ENCODE peak calls at places on chromosomes 6 and 20, in five cellular contexts. B, L, G, Q and N are unnamed samples.
A peak's percentile ranks its signal among the peaks of the same experiment; 100 is the strongest.

GRCh38 chr6:15691250-15691869 is 28.5 kb upstream of the DTNBP1 start:
- DNase-seq in Q (peak; percentile 92), L (peak; percentile 82), B (peak; percentile 75), G (peak; percentile 83), N (peak; percentile 70)

GRCh38 chr6:97864366-97864765 is 581.4 kb upstream of the MMS22L start:
- DNase-seq in B (peak; percentile 41), G (no peak), Q (no peak), L (no peak), N (no peak)

GRCh38 chr6:75199856-75200255 is 6.0 kb downstream of the COL12A1 start:
- DNase-seq in Q (no peak), L (no peak), G (no peak), B (peak; percentile 59), N (no peak)

GRCh38 chr6:35486005-35486925 is 10.6 kb downstream of the TEAD3 start:
- DNase-seq in B (no peak), Q (peak; percentile 81), G (peak; percentile 94), L (peak; percentile 45), N (no peak)

GRCh38 chr20:5513975-5514516 is 197.3 kb upstream of the PROKR2 start:
- DNase-seq in L (no peak), G (peak; percentile 66), B (peak; percentile 33), Q (peak; percentile 95), N (no peak)

GRCh38 chr20:38617011-38617829 is 15.6 kb downstream of the ARHGAP40 start:
- DNase-seq in B (peak; percentile 79), L (no peak), G (no peak), Q (peak; percentile 85), N (no peak)

GRCh38 chr6:113318553-113318952 is 538.6 kb upstream of the MARCKS start:
- DNase-seq in L (no peak), G (no peak), Q (no peak), B (peak; percentile 36), N (no peak)

GRCh38 chr20:57432874-57433491 is 41.8 kb downstream of the RBM38 start:
- DNase-seq in G (peak; percentile 82), L (peak; percentile 65), B (peak; percentile 12), Q (peak; percentile 56), N (no peak)

GRCh38 chr6:33205172-33206026 is 944 bp downstream of the HSD17B8 start:
- DNase-seq in Q (peak; percentile 76), L (no peak), G (no peak), B (peak; percentile 92), N (no peak)

GRCh38 chr6:162478191-162478642 is 249.3 kb downstream of the PRKN start:
- DNase-seq in G (no peak), L (no peak), Q (no peak), B (no peak), N (no peak)

GRCh38 chr6:56312049-56312448 is 64.7 kb upstream of the COL21A1 start:
- DNase-seq in B (no peak), Q (no peak), G (no peak), L (no peak), N (no peak)

GRCh38 chr6:135286962-135287525 is 105.9 kb downstream of the MYB start:
- DNase-seq in B (no peak), Q (no peak), G (no peak), L (no peak), N (no peak)

GRCh38 chr20:59010321-59010994 is 3.4 kb upstream of the CTSZ start:
- DNase-seq in Q (peak; percentile 38), B (peak; percentile 63), G (peak; percentile 72), L (no peak), N (no peak)

GRCh38 chr6:167791036-167791779 is 35.5 kb upstream of the AFDN start:
- DNase-seq in Q (peak; percentile 50), L (no peak), G (peak; percentile 14), B (no peak), N (no peak)

GRCh38 chr20:38321959-38322598 is 18.1 kb downstream of the BPI start:
- DNase-seq in L (no peak), G (no peak), B (peak; percentile 59), Q (peak; percentile 75), N (no peak)

GRCh38 chr20:3786126-3786484 is 435 bp downstream of the CENPB start:
- DNase-seq in B (peak; percentile 69), Q (peak; percentile 55), G (no peak), L (peak; percentile 56), N (no peak)

GRCh38 chr20:50243610-50244351 is 53.2 kb downstream of the CEBPB start:
- DNase-seq in G (no peak), Q (no peak), L (no peak), B (no peak), N (no peak)

GRCh38 chr20:50242863-50243609 is 52.4 kb downstream of the CEBPB start:
- DNase-seq in Q (peak; percentile 94), L (no peak), B (peak; percentile 80), G (peak; percentile 76), N (no peak)

GRCh38 chr20:50240092-50240491 is 49.5 kb downstream of the CEBPB start:
- DNase-seq in L (no peak), Q (peak; percentile 37), B (no peak), G (no peak), N (no peak)

GRCh38 chr20:50242548-50242862 is 51.9 kb downstream of the CEBPB start:
- DNase-seq in G (no peak), B (no peak), Q (no peak), L (no peak), N (no peak)

GRCh38 chr20:50242178-50242514 is 51.5 kb downstream of the CEBPB start:
- DNase-seq in L (no peak), G (no peak), Q (no peak), B (no peak), N (no peak)
- H3K27ac ChIP-seq in L (no peak overlapping the region), G (no peak overlapping the region), Q (peak overlapping the region; percentile 75), B (no peak overlapping the region), N (no peak overlapping the region)

GRCh38 chr6:137181876-137182653 is 8.6 kb upstream of the IL22RA2 start:
- DNase-seq in L (no peak), Q (no peak), G (no peak), B (no peak), N (no peak)

GRCh38 chr6:137176729-137177128 is 3.3 kb upstream of the IL22RA2 start:
- DNase-seq in L (no peak), G (no peak), Q (no peak), B (no peak), N (no peak)

GRCh38 chr6:137185290-137185689 is 11.8 kb upstream of the IL22RA2 start:
- DNase-seq in G (no peak), L (no peak), B (no peak), Q (no peak), N (no peak)

GRCh38 chr6:137177611-137178010 is 4.2 kb upstream of the IL22RA2 start:
- DNase-seq in L (no peak), G (no peak), B (no peak), Q (no peak), N (no peak)

GRCh38 chr6:137182654-137183073 is 9.2 kb upstream of the IL22RA2 start:
- DNase-seq in B (no peak), G (no peak), L (no peak), Q (no peak), N (no peak)
- H3K9me3 ChIP-seq in B (no peaks in the 10 kb centered on the region), G (no peaks in the 10 kb centered on the region), L (peaks cover 53% of the 10 kb centered on the region), Q (peaks cover 21% of the 10 kb centered on the region), N (peaks cover 5% of the 10 kb centered on the region)

DNA sequence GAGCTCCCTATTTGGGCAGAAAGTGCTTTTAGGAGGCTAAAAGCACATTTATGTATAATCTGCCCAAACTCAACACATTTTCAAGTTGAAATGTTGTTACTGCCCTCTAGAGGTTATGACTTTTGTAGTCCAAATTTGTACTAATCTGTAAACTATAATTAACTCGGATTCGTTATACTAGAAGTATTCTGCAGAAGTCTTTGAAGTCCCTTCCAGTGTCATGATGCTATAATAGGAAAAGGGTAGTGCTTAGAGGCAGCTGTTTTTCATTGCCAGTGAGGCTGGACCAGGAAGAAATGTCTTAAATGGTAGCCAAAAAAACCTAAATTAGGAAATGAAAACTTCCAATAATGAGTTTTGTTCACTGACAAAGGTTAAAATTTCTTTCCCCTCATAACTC is 44.8 kb upstream of the EMILIN3 start:
- DNase-seq in B (peak; percentile 21), L (no peak), G (no peak), Q (peak; percentile 59), N (no peak)
- H3K36me3 ChIP-seq in B (peaks cover 9% of the 10 kb centered on the region), L (peaks cover 3% of the 10 kb centered on the region), G (peaks cover 26% of the 10 kb centered on the region), Q (peaks cover 24% of the 10 kb centered on the region), N (peaks cover 25% of the 10 kb centered on the region)

GRCh38 chr20:49484180-49485140 is 2.0 kb upstream of the KCNB1 start:
- DNase-seq in L (peak; percentile 82), Q (peak; percentile 90), B (peak; percentile 70), G (peak; percentile 64), N (peak; percentile 57)

GRCh38 chr20:49482621-49483017 is at the start of gene KCNB1:
- DNase-seq in Q (peak; percentile 52), B (peak; percentile 49), L (peak; percentile 60), G (peak; percentile 40), N (peak; percentile 58)

GRCh38 chr20:49483706-49484101 is 1.2 kb upstream of the KCNB1 start:
- DNase-seq in B (no peak), G (no peak), L (no peak), Q (no peak), N (no peak)

GRCh38 chr20:49482173-49482572 is 295 bp downstream of the KCNB1 start:
- DNase-seq in G (no peak), L (peak; percentile 9), Q (no peak), B (no peak), N (no peak)

GRCh38 chr20:49483018-49483705 is 694 bp upstream of the KCNB1 start:
- DNase-seq in G (no peak), Q (no peak), L (no peak), B (no peak), N (no peak)
- H3K27ac ChIP-seq in G (no peak overlapping the region), Q (no peak overlapping the region), L (no peak overlapping the region), B (no peak overlapping the region), N (no peak overlapping the region)